ENCODE peak calls at places on chromosomes 6 and 20, in six cellular contexts. U, L, N, G, A and Z are unnamed samples.

GRCh38 chr6:17705428-17705777 is 1.3 kb downstream of the NUP153 start:
- DNase-seq in N (peak), U (peak), G (no peak), A (no peak), L (peak), Z (no peak)

GRCh38 chr20:44407402-44408184 is 52.1 kb downstream of the HNF4A start:
- DNase-seq in G (no peak), A (no peak), U (peak), N (peak), L (peak), Z (no peak)

GRCh38 chr20:3407426-3408250 is at the start of gene DNAAF9:
- DNase-seq in A (peak), N (peak), U (peak), G (peak), L (peak), Z (peak)

GRCh38 chr6:124080483-124080882 is 276.8 kb downstream of the NKAIN2 start:
- DNase-seq in G (no peak), A (no peak), N (no peak), U (no peak), L (no peak), Z (no peak)

GRCh38 chr20:39338977-39339376 is 376.8 kb downstream of the DHX35 start:
- DNase-seq in L (no peak), N (no peak), G (peak), A (no peak), U (no peak), Z (peak)

GRCh38 chr6:158457616-158458278 is 102.1 kb upstream of the TMEM181 start:
- DNase-seq in U (no peak), A (no peak), N (no peak), G (no peak), L (no peak), Z (no peak)

GRCh38 chr6:87667032-87667431 is 35.0 kb downstream of the AKIRIN2 start:
- DNase-seq in U (no peak), A (no peak), N (no peak), G (no peak), L (no peak), Z (no peak)

GRCh38 chr6:140921366-140922226 is 1211.1 kb upstream of the GJE1 start:
- DNase-seq in U (no peak), G (no peak), A (no peak), L (peak), N (no peak), Z (peak)

GRCh38 chr6:127949251-127949650 is 48.4 kb upstream of the THEMIS start:
- DNase-seq in U (no peak), N (no peak), L (no peak), G (no peak), A (no peak), Z (no peak)

GRCh38 chr6:35778437-35778836 is 2.0 kb downstream of the CLPSL2 start:
- DNase-seq in N (no peak), G (no peak), A (no peak), U (no peak), L (no peak), Z (no peak)

GRCh38 chr6:136607932-136608772 is 57.9 kb upstream of the MAP7 start:
- DNase-seq in N (peak), A (peak), G (peak), U (peak), L (peak), Z (peak)

GRCh38 chr6:63543982-63544381 is 28.3 kb upstream of the LOC128125822 start:
- DNase-seq in A (no peak), L (no peak), G (no peak), U (no peak), N (no peak), Z (no peak)

GRCh38 chr20:13960525-13960924 is 29.9 kb downstream of the SEL1L2 start:
- DNase-seq in G (no peak), L (no peak), N (no peak), A (no peak), U (no peak), Z (no peak)

GRCh38 chr20:23327617-23328333 is 22.8 kb upstream of the NXT1 start:
- DNase-seq in N (no peak), U (no peak), G (no peak), L (no peak), A (no peak), Z (no peak)

GRCh38 chr6:18551228-18551627 is 164.1 kb downstream of the RNF144B start:
- DNase-seq in A (no peak), N (no peak), U (no peak), G (no peak), L (peak), Z (no peak)

GRCh38 chr6:3359091-3359752 is 97.6 kb downstream of the SLC22A23 start:
- DNase-seq in L (no peak), G (no peak), A (no peak), N (no peak), U (no peak), Z (no peak)

GRCh38 chr6:93165850-93166249 is 253.5 kb downstream of the EPHA7 start:
- DNase-seq in G (no peak), A (no peak), L (no peak), U (no peak), N (peak), Z (peak)

GRCh38 chr20:38579219-38579618 is 1.8 kb upstream of the ADIG start:
- DNase-seq in N (no peak), L (peak), U (no peak), A (no peak), G (peak), Z (no peak)

GRCh38 chr6:107488875-107489635 is 862 bp upstream of the SOBP start:
- DNase-seq in A (no peak), G (peak), N (peak), L (no peak), U (peak), Z (peak)

GRCh38 chr20:59850018-59850641 is 83.3 kb downstream of the SYCP2 start:
- DNase-seq in G (no peak), U (no peak), A (no peak), L (no peak), N (no peak), Z (peak)

GRCh38 chr20:59618131-59618530 is 13.8 kb downstream of the PHACTR3 start:
- DNase-seq in U (no peak), N (no peak), G (no peak), A (no peak), L (no peak), Z (no peak)

GRCh38 chr6:25585225-25585624 is 66.8 kb upstream of the SCGN start:
- DNase-seq in G (no peak), A (no peak), N (no peak), U (no peak), L (no peak), Z (no peak)

GRCh38 chr6:99867026-99867425 is 127.0 kb downstream of the MCHR2 start:
- DNase-seq in L (no peak), G (no peak), A (no peak), U (no peak), N (no peak), Z (no peak)

GRCh38 chr6:32680055-32680454 is 13.6 kb upstream of the HLA-DQB1 start:
- DNase-seq in N (no peak), L (no peak), A (no peak), U (no peak), G (no peak), Z (no peak)

GRCh38 chr20:63518946-63519764 is 1.4 kb upstream of the PPDPF start:
- DNase-seq in U (no peak), L (no peak), A (no peak), N (no peak), G (peak), Z (no peak)

GRCh38 chr20:51382111-51382985 is 160.2 kb downstream of the NFATC2 start:
- DNase-seq in U (no peak), G (no peak), A (no peak), N (no peak), L (no peak), Z (no peak)

GRCh38 chr6:95133578-95133977 is 443.8 kb upstream of the MANEA start:
- DNase-seq in A (no peak), N (no peak), L (no peak), U (no peak), G (no peak), Z (no peak)

DNA sequence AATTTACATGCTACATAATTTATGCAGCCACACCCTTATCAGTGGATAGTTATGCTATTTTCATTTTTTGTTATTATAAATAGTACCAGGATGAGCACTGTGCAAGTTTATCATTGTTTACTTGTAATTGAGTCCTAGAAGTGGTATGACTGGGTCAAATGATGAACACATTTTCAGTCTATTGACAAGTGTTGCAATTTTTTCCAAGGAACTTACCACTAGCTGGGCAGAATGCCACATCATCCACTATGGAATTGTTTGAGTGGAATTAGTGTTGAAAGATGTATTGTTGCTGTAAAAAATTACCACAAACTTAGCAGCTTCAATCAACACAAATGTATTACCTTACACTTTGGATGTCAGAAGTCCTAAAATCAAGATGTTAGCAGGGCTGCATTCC is 38.1 kb upstream of the OPN5 start:
- DNase-seq in L (no peak), G (no peak), A (no peak), N (no peak), U (no peak), Z (no peak)
- H3K27ac ChIP-seq in L (no peak), G (no peak), A (no peak), N (no peak), U (no peak), Z (no peak)

DNA sequence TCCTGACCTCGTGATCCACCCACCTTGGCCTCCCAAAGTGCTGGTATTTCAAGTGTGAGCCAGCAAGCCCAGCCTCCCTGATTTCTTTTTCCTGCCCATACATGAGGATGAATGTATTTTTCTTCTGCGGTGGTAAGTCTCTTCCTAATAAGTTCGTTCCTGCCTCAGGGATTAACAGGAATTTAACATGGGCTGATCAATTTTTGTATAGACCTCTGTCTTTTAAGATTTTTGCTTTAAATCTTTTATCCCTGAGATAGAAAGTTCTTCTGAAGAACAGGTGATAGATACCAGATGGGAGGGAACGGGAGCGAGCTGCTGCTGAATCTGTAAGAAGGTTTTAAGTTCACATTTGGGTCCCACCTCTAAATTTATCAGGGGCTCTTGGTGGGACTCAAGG is 7.0 kb upstream of the ZNFX1 start:
- DNase-seq in A (no peak), N (no peak), U (no peak), G (no peak), L (no peak), Z (no peak)
- H3K27ac ChIP-seq in A (no peak), N (no peak), U (no peak), G (no peak), L (no peak), Z (no peak)

GRCh38 chr6:142300302-142300701 is 1.5 kb upstream of the ADGRG6 start:
- DNase-seq in N (no peak), A (no peak), L (no peak), G (no peak), U (no peak), Z (no peak)
- H3K27ac ChIP-seq in N (no peak), A (no peak), L (no peak), G (no peak), U (no peak), Z (no peak)

DNA sequence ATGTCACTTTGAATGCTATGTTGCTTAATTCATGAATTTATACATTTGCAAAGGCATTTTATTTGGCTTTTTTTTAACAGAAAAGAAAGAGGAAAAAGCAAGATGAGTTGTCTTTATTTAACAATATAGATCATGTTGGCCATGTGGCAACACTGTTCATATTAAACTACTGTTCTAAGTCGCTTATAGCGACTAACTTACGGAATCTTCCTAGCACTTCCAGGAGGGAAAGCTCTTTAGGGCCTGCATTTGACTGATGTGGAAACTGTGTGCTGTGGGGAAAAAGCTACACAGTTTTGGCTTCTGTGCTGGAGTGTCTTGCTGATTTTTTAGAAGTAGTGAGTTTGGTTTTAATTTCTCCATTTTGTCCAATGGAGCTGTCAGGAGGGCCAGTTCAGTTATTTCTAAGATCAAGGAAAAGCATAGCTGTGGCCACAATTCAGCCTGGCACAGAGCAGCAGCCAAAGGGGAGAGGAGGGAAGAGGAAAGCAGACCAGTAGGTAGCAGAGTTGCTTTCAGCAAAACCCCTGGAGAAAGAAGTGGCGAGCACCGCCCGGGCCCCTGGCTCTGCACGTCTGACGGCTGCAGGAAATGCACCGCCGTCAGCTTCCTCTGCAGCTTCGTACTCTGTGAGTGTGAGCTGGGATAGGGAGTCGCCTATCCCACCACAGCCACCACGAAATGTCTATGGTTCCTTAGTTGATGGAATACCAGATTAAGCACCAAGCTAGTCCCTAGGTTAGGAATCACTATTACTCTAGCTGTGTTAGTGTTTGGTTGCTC is 80.2 kb upstream of the NAA20 start:
- DNase-seq in U (peak), A (no peak), L (no peak), N (peak), G (peak), Z (no peak)
- H3K27ac ChIP-seq in U (no peak), A (no peak), L (no peak), N (peak), G (peak), Z (no peak)

DNA sequence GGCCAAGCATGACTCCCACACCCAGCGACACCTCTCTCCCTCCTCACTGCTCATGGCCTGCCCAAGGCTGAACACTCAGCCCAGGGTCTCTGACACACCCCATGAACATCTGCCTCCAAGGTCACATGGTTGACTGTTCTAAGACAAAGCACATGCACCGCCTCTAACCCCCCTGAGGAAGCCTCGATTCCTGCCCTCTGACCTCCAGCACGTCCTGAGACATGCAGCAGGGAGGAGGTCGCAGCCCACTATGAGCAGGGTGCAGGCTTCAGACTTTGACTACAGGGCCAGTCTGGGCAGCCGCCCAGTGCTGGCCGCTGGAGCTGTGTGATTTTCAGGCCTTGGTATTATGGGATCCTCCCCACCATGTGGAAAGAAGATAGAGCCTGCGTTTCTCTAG is 46.2 kb downstream of the RRBP1 start:
- DNase-seq in U (peak), G (no peak), L (no peak), N (no peak), A (no peak), Z (no peak)
- H3K27ac ChIP-seq in U (peak), G (peak), L (no peak), N (no peak), A (no peak), Z (no peak)

DNA sequence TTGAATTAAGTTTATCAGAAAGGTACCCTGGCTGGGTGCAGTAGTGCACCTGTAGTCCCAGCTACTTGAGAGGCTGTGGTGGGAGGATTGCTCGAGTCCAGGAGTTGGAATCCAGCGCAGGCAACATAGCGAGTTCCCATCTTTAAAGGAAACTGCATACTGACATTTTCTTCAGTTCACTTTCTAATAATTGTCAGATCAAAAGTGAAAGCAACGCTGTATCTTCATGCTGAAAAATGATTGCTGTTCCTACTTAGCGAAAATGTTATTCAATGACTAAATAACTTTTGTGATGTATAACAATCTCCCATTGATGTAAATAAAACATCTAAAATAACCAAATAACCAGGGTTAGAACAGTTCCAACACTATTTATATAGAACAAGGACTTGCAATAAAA is 1.7 kb downstream of the LATS1 start:
- DNase-seq in L (no peak), G (no peak), A (no peak), U (no peak), N (no peak), Z (peak)
- H3K27ac ChIP-seq in L (no peak), G (peak), A (no peak), U (no peak), N (no peak), Z (no peak)